ENCODE peak calls at places on chromosomes 13 and 19, in six cellular contexts. B is CD4-positive, CD25-positive, alpha-beta regulatory T cell; G is H54; P is chondrocyte; E is left kidney; M is mammary epithelial cell. N is an unnamed sample.

GRCh38 chr13:66714795-66715194 is 515.3 kb downstream of the PCDH9 start:
- DNase-seq in G (no peak), B (no peak), M (no peak), P (no peak), E (no peak), N (peak)

GRCh38 chr19:35042056-35042730 is 672 bp downstream of the HPN start:
- DNase-seq in M (no peak), B (no peak), P (no peak), E (peak), G (no peak), N (no peak)

GRCh38 chr13:68369739-68370138 is 1139.6 kb upstream of the PCDH9 start:
- DNase-seq in M (no peak), P (no peak), G (peak), B (no peak), E (no peak), N (peak)

GRCh38 chr13:92974905-92975429 is 251.6 kb upstream of the GPC6 start:
- DNase-seq in P (no peak), B (no peak), M (no peak), G (no peak), E (no peak), N (no peak)

GRCh38 chr19:46976845-46977320 is 42.8 kb upstream of the NPAS1 start:
- DNase-seq in B (no peak), P (no peak), E (peak), M (no peak), G (no peak), N (peak)

GRCh38 chr19:1161716-1162115 is 12.4 kb downstream of the SBNO2 start:
- DNase-seq in G (peak), B (no peak), P (no peak), E (peak), M (peak), N (no peak)

GRCh38 chr19:56350416-56351045 is 35.9 kb upstream of the ZSCAN5A start:
- DNase-seq in P (no peak), B (peak), E (peak), G (peak), M (peak), N (peak)

GRCh38 chr19:6297202-6297601 is 17.4 kb upstream of the MLLT1 start:
- DNase-seq in B (no peak), E (no peak), M (no peak), G (no peak), P (no peak), N (no peak)

GRCh38 chr13:33483471-33483870 is 197.9 kb upstream of the STARD13 start:
- DNase-seq in M (peak), E (no peak), G (no peak), B (no peak), P (no peak), N (no peak)

GRCh38 chr19:42284641-42285341 is 15.7 kb downstream of the CIC start:
- DNase-seq in P (no peak), G (no peak), B (peak), E (peak), M (no peak), N (peak)

GRCh38 chr13:27997904-27998522 is 9.5 kb upstream of the URAD start:
- DNase-seq in B (peak), G (no peak), E (peak), M (peak), P (no peak), N (peak)

GRCh38 chr13:113588394-113589111 is 4.0 kb downstream of the TFDP1 start:
- DNase-seq in G (no peak), E (no peak), B (no peak), M (no peak), P (no peak), N (no peak)

GRCh38 chr19:2334426-2334825 is 5.9 kb downstream of the SPPL2B start:
- DNase-seq in M (no peak), E (no peak), P (no peak), B (no peak), G (no peak), N (no peak)

GRCh38 chr19:1510807-1511206 is 2.0 kb downstream of the ADAMTSL5 start:
- DNase-seq in G (no peak), P (no peak), M (no peak), B (no peak), E (no peak), N (no peak)

GRCh38 chr19:15104411-15104810 is 2.8 kb upstream of the SYDE1 start:
- DNase-seq in E (no peak), G (no peak), M (no peak), B (no peak), P (no peak), N (no peak)

GRCh38 chr13:100203696-100204367 is 114.9 kb downstream of the PCCA start:
- DNase-seq in B (peak), E (no peak), P (no peak), G (peak), M (peak), N (no peak)

GRCh38 chr13:78876915-78877549 is 218.1 kb upstream of the OBI1 start:
- DNase-seq in M (no peak), E (no peak), G (no peak), B (no peak), P (peak), N (no peak)

GRCh38 chr13:67408823-67409222 is 178.7 kb upstream of the PCDH9 start:
- DNase-seq in M (peak), E (no peak), P (no peak), B (no peak), G (no peak), N (peak)

GRCh38 chr19:47445937-47446402 is 25.7 kb downstream of the SLC8A2 start:
- DNase-seq in B (peak), E (peak), G (no peak), M (no peak), P (no peak), N (peak)